ENCODE peak calls at places on chromosomes 3 and 15, in four cellular contexts. J is thoracic aorta, S is esophagus muscularis mucosa, I is body of pancreas. H is an unnamed sample.

GRCh38 chr3:54122802-54123537 is 618 bp downstream of the CACNA2D3 start:
- DNase-seq in J (no peak), S (peak; percentile 70), I (no peak), H (peak; percentile 67)

GRCh38 chr3:55720614-55721013 is 233.5 kb upstream of the WNT5A start:
- DNase-seq in S (no peak), J (no peak), I (no peak), H (no peak)

GRCh38 chr3:186368717-186369116 is 6.7 kb upstream of the DGKG start:
- DNase-seq in J (no peak), S (no peak), I (no peak), H (no peak)

GRCh38 chr3:14170569-14171159 is 7.7 kb downstream of the XPC start:
- DNase-seq in I (no peak), S (no peak), J (no peak), H (no peak)

GRCh38 chr3:30894521-30895289 is at the start of gene GADL1:
- DNase-seq in I (peak; percentile 18), S (no peak), J (no peak), H (peak; percentile 74)

GRCh38 chr15:92158426-92158825 is 235.3 kb upstream of the ST8SIA2 start:
- DNase-seq in I (no peak), J (no peak), S (no peak), H (no peak)

GRCh38 chr3:10344147-10344943 is 23.4 kb upstream of the SEC13 start:
- DNase-seq in J (no peak), I (peak; percentile 51), S (no peak), H (no peak)

GRCh38 chr15:35362195-35362829 is 183.7 kb downstream of the DPH6 start:
- DNase-seq in S (no peak), I (no peak), J (no peak), H (no peak)

GRCh38 chr3:133756716-133757694 is 10.8 kb downstream of the TF start:
- DNase-seq in S (no peak), J (no peak), I (no peak), H (no peak)

GRCh38 chr15:81161215-81161673 is 27.2 kb downstream of the CFAP161 start:
- DNase-seq in S (no peak), I (no peak), J (no peak), H (no peak)

GRCh38 chr15:63942486-63943365 is 103.6 kb downstream of the DAPK2 start:
- DNase-seq in S (peak; percentile 55), J (no peak), I (no peak), H (no peak)

GRCh38 chr15:59436774-59437472 is 1.1 kb upstream of the FAM81A start:
- DNase-seq in J (no peak), I (no peak), S (peak; percentile 83), H (no peak)

GRCh38 chr3:192745150-192745549 is 17.8 kb upstream of the FGF12 start:
- DNase-seq in S (no peak), J (no peak), I (no peak), H (no peak)

GRCh38 chr3:95049841-95050240 is 987.0 kb downstream of the NSUN3 start:
- DNase-seq in S (no peak), I (no peak), J (no peak), H (no peak)

GRCh38 chr3:157188391-157188790 is 28.4 kb upstream of the CCNL1 start:
- DNase-seq in I (no peak), S (no peak), J (no peak), H (no peak)

DNA sequence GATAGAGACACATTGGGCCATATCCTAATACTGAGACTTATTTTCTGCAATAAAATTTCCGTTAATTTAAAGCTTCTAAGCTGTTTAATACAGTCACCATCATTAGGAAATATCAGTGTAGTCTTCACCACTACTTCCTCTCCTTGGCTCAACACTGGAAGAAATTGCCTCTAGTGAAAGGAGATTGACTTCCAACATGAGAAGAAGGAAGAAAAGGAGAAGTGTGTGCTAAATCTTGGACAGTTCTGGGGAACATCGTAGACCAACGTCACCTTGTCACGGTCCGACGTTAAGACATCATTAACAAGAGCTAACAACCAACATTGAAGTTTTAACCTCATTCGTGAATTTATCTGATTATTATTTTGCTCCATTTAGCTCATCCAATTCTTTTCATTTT is 987.0 kb upstream of the CFAP20DC start:
- DNase-seq in J (no peak), S (no peak), I (no peak), H (no peak)
- TF ChIP-seq CTCF in J (no peak), S (no peak), I (no peak), H (no peak)

GRCh38 chr15:52163321-52164190 is 27.6 kb downstream of the GNB5 start:
- DNase-seq in S (no peak), I (no peak), J (no peak), H (no peak)
- TF ChIP-seq CTCF in S (peak; percentile 4), I (no peak), J (no peak), H (peak; percentile 59)

GRCh38 chr3:80929576-80929975 is 831.9 kb downstream of the GBE1 start:
- DNase-seq in J (no peak), S (no peak), I (no peak), H (no peak)
- TF ChIP-seq CTCF in J (no peak), S (no peak), I (no peak), H (no peak)

GRCh38 chr15:71043373-71043772 is 71.9 kb upstream of the THSD4 start:
- DNase-seq in J (no peak), S (no peak), I (no peak), H (no peak)

GRCh38 chr15:71044006-71044405 is 71.3 kb upstream of the THSD4 start:
- DNase-seq in I (no peak), J (no peak), S (no peak), H (no peak)

GRCh38 chr15:71042356-71042922 is 72.8 kb upstream of the THSD4 start:
- DNase-seq in I (no peak), J (no peak), S (no peak), H (no peak)
- TF ChIP-seq CTCF in I (no peak), J (no peak), S (no peak), H (no peak)

DNA sequence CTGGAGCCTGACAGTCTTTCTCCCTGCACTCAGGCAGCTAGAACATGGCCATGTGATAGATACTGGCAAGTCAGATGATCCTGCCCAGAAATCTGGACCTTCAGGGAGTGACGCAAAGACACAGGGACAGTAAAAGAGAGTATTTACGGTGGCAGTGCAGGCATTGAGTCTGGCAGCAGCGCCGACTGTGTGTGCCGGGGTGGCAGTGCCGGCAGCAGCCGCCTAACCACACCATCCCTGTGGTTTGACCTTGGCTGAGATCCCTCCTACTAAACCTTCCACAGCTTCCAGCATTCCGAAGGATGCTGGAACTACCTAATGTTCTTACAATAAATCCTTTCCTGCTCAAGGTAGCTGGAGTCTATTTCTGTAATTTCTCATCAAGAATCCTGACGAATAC is 4.6 kb upstream of the TSPAN3 start:
- DNase-seq in S (no peak), I (no peak), J (no peak), H (no peak)
- TF ChIP-seq CTCF in S (no peak), I (peak; percentile 4), J (no peak), H (no peak)

DNA sequence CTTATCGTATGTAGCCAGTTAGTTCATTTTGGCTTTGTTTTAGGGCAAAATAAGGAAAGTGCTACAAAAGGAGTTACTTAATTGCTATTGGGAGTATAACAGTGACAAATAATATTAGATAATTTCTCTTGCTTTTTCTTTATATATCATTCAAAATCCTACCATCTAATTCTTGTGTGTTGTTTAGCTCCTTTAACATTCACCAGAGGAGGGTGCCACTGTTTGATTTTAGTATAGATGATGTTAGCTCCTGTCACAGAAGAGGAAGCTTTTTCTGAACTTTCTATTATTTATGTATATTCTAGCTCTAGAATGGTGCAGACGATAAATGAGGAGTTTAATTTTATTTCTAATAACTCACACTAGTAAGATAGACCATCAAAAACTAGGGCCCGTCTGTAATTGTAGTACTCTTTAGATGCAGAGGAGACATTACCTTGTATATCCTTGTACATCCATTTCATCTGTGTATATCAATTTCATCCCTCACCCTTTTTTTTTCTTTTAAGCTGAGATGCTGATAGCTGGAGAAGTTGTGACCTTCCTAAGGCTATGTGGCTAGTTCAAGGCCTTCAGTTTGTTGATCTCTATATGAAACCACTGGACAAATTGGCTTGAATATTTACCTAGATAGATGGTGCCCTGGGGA is 3.0 kb downstream of the PPM1L start:
- DNase-seq in I (no peak), J (no peak), S (no peak), H (no peak)
- TF ChIP-seq CTCF in I (no peak), J (no peak), S (peak; percentile 27), H (peak; percentile 26)

H was measured in type B pancreatic cell.